ENCODE peak calls at places on chromosomes 11 and 22, in nine cellular contexts. A, W, B, Z, N, C, R, F and T are unnamed samples.

GRCh38 chr11:84905411-84905810 is 721.7 kb downstream of the DLG2 start:
- DNase-seq in A (peak; percentile 58), Z (no peak), W (no peak), C (no peak), B (no peak), F (no peak), N (no peak), R (no peak), T (peak; percentile 15)

GRCh38 chr11:67372232-67372992 is 986 bp downstream of the CLCF1 start:
- DNase-seq in N (no peak), W (no peak), C (no peak), B (no peak), Z (no peak), A (no peak), R (peak; percentile 50), F (no peak), T (no peak)

GRCh38 chr11:125956371-125956770 is 10.5 kb downstream of the VSIG10L2 start:
- DNase-seq in F (no peak), N (peak; percentile 78), W (no peak), C (no peak), R (no peak), B (no peak), A (no peak), Z (no peak), T (no peak)

GRCh38 chr11:72579816-72580647 is 94.2 kb downstream of the PDE2A start:
- DNase-seq in N (no peak), R (no peak), W (no peak), B (no peak), C (peak; percentile 35), F (no peak), Z (no peak), A (no peak), T (no peak)

GRCh38 chr11:128550261-128550821 is 37.0 kb downstream of the ETS1 start:
- DNase-seq in F (no peak), Z (no peak), C (no peak), A (no peak), B (no peak), W (no peak), R (peak; percentile 52), N (no peak), T (no peak)

GRCh38 chr22:33766056-33766455 is 154.2 kb downstream of the LARGE1 start:
- DNase-seq in N (no peak), B (no peak), C (no peak), F (no peak), R (no peak), A (no peak), Z (no peak), W (no peak), T (no peak)

GRCh38 chr22:39474351-39474991 is 17.7 kb downstream of the MGAT3 start:
- DNase-seq in R (peak; percentile 25), Z (no peak), B (no peak), F (peak; percentile 47), A (peak; percentile 27), W (no peak), N (peak; percentile 20), C (no peak), T (no peak)

GRCh38 chr11:107706531-107706930 is 5.3 kb downstream of the SLN start:
- DNase-seq in W (no peak), A (no peak), B (no peak), Z (no peak), N (no peak), C (no peak), R (no peak), F (no peak), T (no peak)